ENCODE peak calls at places on chromosomes 11 and 22, in four cellular contexts. B, L, I and C are unnamed samples.

GRCh38 chr11:115398333-115398732 is 105.9 kb downstream of the CADM1 start:
- DNase-seq in I (no peak), L (no peak), B (no peak), C (no peak)

GRCh38 chr22:30908051-30908461 is 60.5 kb downstream of the MORC2 start:
- DNase-seq in I (no peak), L (no peak), B (no peak), C (no peak)

GRCh38 chr11:82747471-82747870 is 13.8 kb upstream of the FAM181B start:
- DNase-seq in L (no peak), B (no peak), I (no peak), C (no peak)

GRCh38 chr11:13140028-13140870 is 131.1 kb downstream of the RASSF10 start:
- DNase-seq in I (no peak), L (no peak), B (no peak), C (peak)

GRCh38 chr11:108853864-108854263 is 189.0 kb downstream of the DDX10 start:
- DNase-seq in L (no peak), I (no peak), B (no peak), C (no peak)

GRCh38 chr11:78109011-78109685 is 29.5 kb upstream of the NDUFC2 start:
- DNase-seq in I (no peak), L (no peak), B (no peak), C (no peak)

GRCh38 chr22:46674906-46675305 is 54.7 kb downstream of the GRAMD4 start:
- DNase-seq in L (no peak), B (no peak), I (no peak), C (no peak)

GRCh38 chr11:74009675-74010305 is 905 bp upstream of the UCP3 start:
- DNase-seq in L (no peak), I (peak), B (no peak), C (no peak)

GRCh38 chr11:87753143-87753542 is 422.1 kb downstream of the RAB38 start:
- DNase-seq in L (no peak), B (no peak), I (no peak), C (no peak)

GRCh38 chr11:6323291-6323905 is 3.1 kb upstream of the CAVIN3 start:
- DNase-seq in B (peak), L (no peak), I (no peak), C (no peak)

GRCh38 chr11:94750319-94751215 is 17.6 kb upstream of the AMOTL1 start:
- DNase-seq in B (no peak), I (no peak), L (no peak), C (no peak)

GRCh38 chr11:2150206-2150847 is 10.7 kb downstream of the INS start:
- DNase-seq in B (no peak), I (no peak), L (peak), C (peak)

GRCh38 chr11:40029406-40029805 is 1430.0 kb downstream of the LRRC4C start:
- DNase-seq in B (no peak), I (no peak), L (no peak), C (no peak)

GRCh38 chr11:61602775-61603569 is 22.1 kb upstream of the SYT7 start:
- DNase-seq in B (no peak), I (peak), L (peak), C (no peak)

GRCh38 chr11:8023831-8024555 is 36.9 kb downstream of the EIF3F start:
- DNase-seq in L (no peak), I (no peak), B (no peak), C (no peak)

GRCh38 chr22:49934144-49934890 is 15.9 kb downstream of the CRELD2 start:
- DNase-seq in L (peak), B (no peak), I (peak), C (no peak)
- TF ChIP-seq FOXJ3 in L (no peak), B (no peak), I (no peak), C (no peak)

GRCh38 chr22:23070418-23071162 is at the start of gene GNAZ:
- DNase-seq in I (no peak), B (peak), L (peak), C (no peak)
- TF ChIP-seq FOXJ3 in I (no peak), B (no peak), L (no peak), C (no peak)

GRCh38 chr11:44797886-44798683 is 71.3 kb downstream of the TSPAN18 start:
- DNase-seq in B (no peak), I (no peak), L (no peak), C (no peak)
- TF ChIP-seq FOXJ3 in B (no peak), I (no peak), L (no peak), C (no peak)

GRCh38 chr11:62928011-62928410 is 6.8 kb upstream of the CHRM1 start:
- DNase-seq in B (no peak), L (peak), I (no peak), C (peak)
- TF ChIP-seq FOXJ3 in B (no peak), L (peak), I (no peak), C (no peak)

GRCh38 chr22:42931421-42932196 is 74.5 kb upstream of the ARFGAP3 start:
- DNase-seq in I (no peak), L (no peak), B (no peak), C (no peak)
- TF ChIP-seq FOXJ3 in I (no peak), L (no peak), B (no peak), C (no peak)

DNA sequence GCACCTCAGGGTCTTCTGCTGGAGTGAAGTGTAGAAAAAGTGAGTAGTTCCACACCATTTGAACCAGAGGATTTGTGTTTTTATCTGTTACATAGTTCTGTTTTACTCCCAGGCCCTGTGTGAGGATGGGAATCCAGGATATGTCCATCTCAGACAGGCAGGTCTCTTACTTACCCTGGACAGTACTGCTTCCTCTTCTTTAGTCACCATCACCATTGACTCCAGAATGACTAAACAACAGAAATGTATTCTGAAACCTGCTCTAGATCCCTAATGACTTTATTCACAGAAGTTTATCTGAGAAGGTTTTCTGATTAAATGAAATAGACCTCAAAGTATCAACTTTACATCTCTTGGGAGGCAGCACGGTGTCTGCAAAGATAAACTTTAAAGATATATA is 33.6 kb downstream of the CYP2R1 start:
- DNase-seq in B (no peak), L (no peak), I (no peak), C (no peak)
- TF ChIP-seq FOXJ3 in B (no peak), L (no peak), I (no peak), C (no peak)

GRCh38 chr11:118996926-118997626 is 862 bp upstream of the CENATAC start:
- DNase-seq in B (no peak), I (peak), L (peak), C (peak)
- TF ChIP-seq FOXJ3 in B (no peak), I (no peak), L (no peak), C (peak)